ENCODE peak calls at places on chromosomes 6 and 20, in four cellular contexts. G is cardiac muscle cell, Y is NCI-H2081, W is ureter. E is an unnamed sample.

GRCh38 chr6:148885154-148885870 is 138.5 kb downstream of the UST start:
- DNase-seq in G (no peak), Y (no peak), W (no peak), E (peak)

GRCh38 chr6:33742837-33743236 is 3.9 kb downstream of the IP6K3 start:
- DNase-seq in G (no peak), Y (no peak), W (no peak), E (no peak)

GRCh38 chr6:2957696-2958330 is 13.6 kb downstream of the SERPINB6 start:
- DNase-seq in G (no peak), Y (no peak), W (no peak), E (no peak)

GRCh38 chr6:53065266-53066058 is at the start of gene FBXO9:
- DNase-seq in G (peak), Y (peak), W (peak), E (peak)

GRCh38 chr20:49287555-49288249 is 9.8 kb upstream of the ZNFX1 start:
- DNase-seq in G (no peak), Y (no peak), W (no peak), E (peak)

GRCh38 chr6:166318227-166318626 is 10.0 kb upstream of the PRR18 start:
- DNase-seq in G (no peak), Y (no peak), W (no peak), E (no peak)

GRCh38 chr6:3876131-3876530 is 27.0 kb downstream of the FAM50B start:
- DNase-seq in G (no peak), Y (no peak), W (no peak), E (no peak)

GRCh38 chr20:33902011-33902410 is 90.9 kb downstream of the CHMP4B start:
- DNase-seq in G (no peak), Y (no peak), W (no peak), E (no peak)

GRCh38 chr6:114249522-114249921 is 93.3 kb downstream of the HS3ST5 start:
- DNase-seq in G (no peak), Y (no peak), W (no peak), E (no peak)

GRCh38 chr6:3318226-3318625 is 59.5 kb downstream of the PSMG4 start:
- DNase-seq in G (no peak), Y (no peak), W (no peak), E (no peak)

GRCh38 chr6:40347571-40348011 is 239.6 kb downstream of the LRFN2 start:
- DNase-seq in G (peak), Y (no peak), W (peak), E (no peak)

GRCh38 chr20:37644605-37645004 is 49.2 kb upstream of the CTNNBL1 start:
- DNase-seq in G (no peak), Y (no peak), W (no peak), E (no peak)

GRCh38 chr6:76681781-76682180 is 609.3 kb upstream of the IMPG1 start:
- DNase-seq in G (no peak), Y (no peak), W (no peak), E (peak)

GRCh38 chr20:38893485-38894090 is 32.6 kb upstream of the FAM83D start:
- DNase-seq in G (peak), Y (peak), W (peak), E (peak)

GRCh38 chr20:24027229-24027628 is 38.6 kb upstream of the GGTLC1 start:
- DNase-seq in G (no peak), Y (no peak), W (peak), E (no peak)

GRCh38 chr20:9032758-9033157 is 36.1 kb upstream of the PLCB4 start:
- DNase-seq in G (no peak), Y (no peak), W (no peak), E (peak)

GRCh38 chr6:112600168-112600567 is 253.0 kb downstream of the RFPL4B start:
- DNase-seq in G (no peak), Y (no peak), W (no peak), E (peak)

GRCh38 chr6:170080169-170080827 is 210.6 kb downstream of the DLL1 start:
- DNase-seq in G (no peak), Y (no peak), W (no peak), E (no peak)

GRCh38 chr6:152502421-152503188 is 134.6 kb downstream of the SYNE1 start:
- DNase-seq in G (no peak), Y (no peak), W (no peak), E (peak)

GRCh38 chr6:127951172-127951995 is 50.5 kb upstream of the THEMIS start:
- DNase-seq in G (no peak), Y (no peak), W (no peak), E (no peak)

GRCh38 chr6:1735239-1735803 is 125.6 kb downstream of the FOXC1 start:
- DNase-seq in G (no peak), Y (no peak), W (no peak), E (no peak)

GRCh38 chr20:47984437-47984836 is 199.2 kb upstream of the SULF2 start:
- DNase-seq in G (no peak), Y (no peak), W (no peak), E (no peak)

GRCh38 chr6:158803733-158804143 is 15.4 kb downstream of the EZR start:
- DNase-seq in G (no peak), Y (peak), W (peak), E (peak)

GRCh38 chr6:125752773-125753172 is 3.3 kb downstream of the HEY2 start:
- DNase-seq in G (no peak), Y (no peak), W (no peak), E (no peak)

GRCh38 chr6:12656841-12657435 is 59.6 kb upstream of the PHACTR1 start:
- DNase-seq in G (no peak), Y (no peak), W (no peak), E (no peak)

GRCh38 chr6:15524736-15525401 is 138.0 kb downstream of the DTNBP1 start:
- DNase-seq in G (no peak), Y (no peak), W (no peak), E (no peak)

E was measured in iris pigment epithelial cell.